ENCODE peak calls at places on chromosomes 5 and 9, in four cellular contexts. One of them, this sample, is unnamed.

GRCh38 chr9:101337237-101337636 is 47.6 kb downstream of the BAAT start:
- DNase-seq in A549: no peak
- DNase-seq in bronchial epithelial cell: no peak
- DNase-seq in CD8-positive, alpha-beta T cell: no peak
- DNase-seq in this sample: no peak

GRCh38 chr9:136308262-136309053 is 4.6 kb upstream of the CCDC187 start:
- DNase-seq in A549: no peak
- DNase-seq in bronchial epithelial cell: no peak
- DNase-seq in CD8-positive, alpha-beta T cell: no peak
- DNase-seq in this sample: no peak

GRCh38 chr9:78468231-78468630 is 171.3 kb downstream of the PSAT1 start:
- DNase-seq in A549: no peak
- DNase-seq in bronchial epithelial cell: no peak
- DNase-seq in CD8-positive, alpha-beta T cell: no peak
- DNase-seq in this sample: no peak

GRCh38 chr5:34411470-34412346 is 244.4 kb upstream of the RAI14 start:
- DNase-seq in A549: no peak
- DNase-seq in bronchial epithelial cell: no peak
- DNase-seq in CD8-positive, alpha-beta T cell: no peak
- DNase-seq in this sample: no peak

GRCh38 chr5:45639038-45639437 is 57.1 kb downstream of the HCN1 start:
- DNase-seq in A549: no peak
- DNase-seq in bronchial epithelial cell: no peak
- DNase-seq in CD8-positive, alpha-beta T cell: no peak
- DNase-seq in this sample: no peak

GRCh38 chr5:33379757-33380156 is 61.0 kb upstream of the TARS1 start:
- DNase-seq in A549: peak; percentile 31
- DNase-seq in bronchial epithelial cell: no peak
- DNase-seq in CD8-positive, alpha-beta T cell: no peak
- DNase-seq in this sample: no peak

GRCh38 chr5:106080540-106080939 is 1590.2 kb downstream of the EFNA5 start:
- DNase-seq in A549: no peak
- DNase-seq in bronchial epithelial cell: no peak
- DNase-seq in CD8-positive, alpha-beta T cell: no peak
- DNase-seq in this sample: no peak

GRCh38 chr5:66892715-66893114 is 296.5 kb downstream of the MAST4 start:
- DNase-seq in A549: no peak
- DNase-seq in bronchial epithelial cell: peak; percentile 66
- DNase-seq in CD8-positive, alpha-beta T cell: no peak
- DNase-seq in this sample: no peak

GRCh38 chr5:17896605-17897004 is 262.3 kb downstream of the TAF11L14 start:
- DNase-seq in A549: peak; percentile 13
- DNase-seq in bronchial epithelial cell: peak; percentile 93
- DNase-seq in CD8-positive, alpha-beta T cell: no peak
- DNase-seq in this sample: no peak

GRCh38 chr9:17744786-17745185 is 165.9 kb downstream of the SH3GL2 start:
- DNase-seq in A549: no peak
- DNase-seq in bronchial epithelial cell: no peak
- DNase-seq in CD8-positive, alpha-beta T cell: no peak
- DNase-seq in this sample: no peak

GRCh38 chr5:143010335-143010734 is 240.2 kb downstream of the ARHGAP26 start:
- DNase-seq in A549: no peak
- DNase-seq in bronchial epithelial cell: peak; percentile 89
- DNase-seq in CD8-positive, alpha-beta T cell: no peak
- DNase-seq in this sample: no peak

GRCh38 chr5:126909856-126910255 is 120.5 kb downstream of the MARCHF3 start:
- DNase-seq in A549: no peak
- DNase-seq in bronchial epithelial cell: no peak
- DNase-seq in CD8-positive, alpha-beta T cell: no peak
- DNase-seq in this sample: no peak

GRCh38 chr9:137461663-137462395 is 2.7 kb upstream of the NSMF start:
- DNase-seq in A549: peak; percentile 81
- DNase-seq in bronchial epithelial cell: no peak
- DNase-seq in CD8-positive, alpha-beta T cell: peak; percentile 87
- DNase-seq in this sample: no peak

GRCh38 chr5:169350016-169350415 is 49.1 kb upstream of the SLIT3 start:
- DNase-seq in A549: peak; percentile 89
- DNase-seq in bronchial epithelial cell: peak; percentile 94
- DNase-seq in CD8-positive, alpha-beta T cell: no peak
- DNase-seq in this sample: peak; percentile 49

GRCh38 chr9:77142366-77142765 is 35.0 kb upstream of the VPS13A start:
- DNase-seq in A549: no peak
- DNase-seq in bronchial epithelial cell: no peak
- DNase-seq in CD8-positive, alpha-beta T cell: no peak
- DNase-seq in this sample: no peak

GRCh38 chr5:16585028-16585667 is 31.6 kb downstream of the RETREG1 start:
- DNase-seq in A549: no peak
- DNase-seq in bronchial epithelial cell: peak; percentile 27
- DNase-seq in CD8-positive, alpha-beta T cell: no peak
- DNase-seq in this sample: no peak

GRCh38 chr5:157266286-157267007 is 524 bp downstream of the CYFIP2 start:
- DNase-seq in A549: no peak
- DNase-seq in bronchial epithelial cell: no peak
- DNase-seq in CD8-positive, alpha-beta T cell: peak; percentile 59
- DNase-seq in this sample: no peak

GRCh38 chr5:54553659-54554207 is 36.2 kb downstream of the SNX18 start:
- DNase-seq in A549: no peak
- DNase-seq in bronchial epithelial cell: no peak
- DNase-seq in CD8-positive, alpha-beta T cell: no peak
- DNase-seq in this sample: no peak

GRCh38 chr5:67693956-67694564 is 497.5 kb upstream of the CD180 start:
- DNase-seq in A549: no peak
- DNase-seq in bronchial epithelial cell: no peak
- DNase-seq in CD8-positive, alpha-beta T cell: no peak
- DNase-seq in this sample: no peak

GRCh38 chr5:94254214-94254613 is 364.2 kb downstream of the KIAA0825 start:
- DNase-seq in A549: no peak
- DNase-seq in bronchial epithelial cell: no peak
- DNase-seq in CD8-positive, alpha-beta T cell: no peak
- DNase-seq in this sample: no peak

GRCh38 chr5:122907238-122907637 is 61.8 kb downstream of the SNX24 start:
- DNase-seq in A549: peak; percentile 40
- DNase-seq in bronchial epithelial cell: peak; percentile 68
- DNase-seq in CD8-positive, alpha-beta T cell: no peak
- DNase-seq in this sample: no peak

GRCh38 chr9:98791147-98792095 is 4.9 kb downstream of the ANKS6 start:
- DNase-seq in A549: peak; percentile 81
- DNase-seq in bronchial epithelial cell: peak; percentile 96
- DNase-seq in CD8-positive, alpha-beta T cell: peak; percentile 63
- DNase-seq in this sample: peak; percentile 94

GRCh38 chr5:141260458-141261237 is 15.5 kb downstream of the PCDHB15 start:
- DNase-seq in A549: peak; percentile 31
- DNase-seq in bronchial epithelial cell: no peak
- DNase-seq in CD8-positive, alpha-beta T cell: no peak
- DNase-seq in this sample: no peak

GRCh38 chr5:169703803-169704202 is 66.7 kb downstream of the DOCK2 start:
- DNase-seq in A549: no peak
- DNase-seq in bronchial epithelial cell: no peak
- DNase-seq in CD8-positive, alpha-beta T cell: no peak
- DNase-seq in this sample: no peak

GRCh38 chr5:39717186-39717897 is 292.6 kb upstream of the DAB2 start:
- DNase-seq in A549: no peak
- DNase-seq in bronchial epithelial cell: no peak
- DNase-seq in CD8-positive, alpha-beta T cell: no peak
- DNase-seq in this sample: peak; percentile 40

GRCh38 chr5:38601843-38602424 is 45.5 kb upstream of the LIFR start:
- DNase-seq in A549: peak; percentile 24
- DNase-seq in bronchial epithelial cell: peak; percentile 92
- DNase-seq in CD8-positive, alpha-beta T cell: no peak
- DNase-seq in this sample: no peak

GRCh38 chr5:127840198-127840524 is 137.0 kb downstream of the CCDC192 start:
- DNase-seq in A549: no peak
- DNase-seq in bronchial epithelial cell: no peak
- DNase-seq in CD8-positive, alpha-beta T cell: no peak
- DNase-seq in this sample: no peak

GRCh38 chr5:134555889-134556311 is 30.4 kb downstream of the JADE2 start:
- DNase-seq in A549: peak; percentile 90
- DNase-seq in bronchial epithelial cell: peak; percentile 62
- DNase-seq in CD8-positive, alpha-beta T cell: peak; percentile 82
- DNase-seq in this sample: peak; percentile 17

GRCh38 chr5:127820910-127821553 is 117.8 kb downstream of the CCDC192 start:
- DNase-seq in A549: peak; percentile 82
- DNase-seq in bronchial epithelial cell: no peak
- DNase-seq in CD8-positive, alpha-beta T cell: no peak
- DNase-seq in this sample: peak; percentile 86

GRCh38 chr9:108545446-108545845 is 310.3 kb downstream of the ACTL7B start:
- DNase-seq in A549: no peak
- DNase-seq in bronchial epithelial cell: no peak
- DNase-seq in CD8-positive, alpha-beta T cell: no peak
- DNase-seq in this sample: no peak

GRCh38 chr9:92019658-92020057 is 69.6 kb upstream of the ROR2 start:
- DNase-seq in A549: no peak
- DNase-seq in bronchial epithelial cell: no peak
- DNase-seq in CD8-positive, alpha-beta T cell: no peak
- DNase-seq in this sample: no peak

GRCh38 chr9:91844170-91844569 is 105.9 kb downstream of the ROR2 start:
- DNase-seq in A549: no peak
- DNase-seq in bronchial epithelial cell: no peak
- DNase-seq in CD8-positive, alpha-beta T cell: no peak
- DNase-seq in this sample: no peak

GRCh38 chr9:85740821-85741111 is 988 bp downstream of the AGTPBP1 start:
- DNase-seq in A549: no peak
- DNase-seq in bronchial epithelial cell: peak; percentile 31
- DNase-seq in CD8-positive, alpha-beta T cell: no peak
- DNase-seq in this sample: no peak

GRCh38 chr9:35518212-35518917 is 28.5 kb downstream of the RUSC2 start:
- DNase-seq in A549: peak; percentile 98
- DNase-seq in bronchial epithelial cell: peak; percentile 96
- DNase-seq in CD8-positive, alpha-beta T cell: no peak
- DNase-seq in this sample: peak; percentile 61

GRCh38 chr5:132500244-132500930 is 9.8 kb upstream of the IRF1 start:
- DNase-seq in A549: no peak
- DNase-seq in bronchial epithelial cell: no peak
- DNase-seq in CD8-positive, alpha-beta T cell: no peak
- DNase-seq in this sample: no peak

GRCh38 chr9:99824378-99825157 is 2.9 kb downstream of the NR4A3 start:
- DNase-seq in A549: no peak
- DNase-seq in bronchial epithelial cell: no peak
- DNase-seq in CD8-positive, alpha-beta T cell: peak; percentile 76
- DNase-seq in this sample: no peak

GRCh38 chr5:95826949-95827595 is 4.5 kb upstream of the GLRX start:
- DNase-seq in A549: no peak
- DNase-seq in bronchial epithelial cell: no peak
- DNase-seq in CD8-positive, alpha-beta T cell: no peak
- DNase-seq in this sample: no peak
- TF ChIP-seq CTCF in A549: no peak
- TF ChIP-seq CTCF in bronchial epithelial cell: no peak
- TF ChIP-seq CTCF in CD8-positive, alpha-beta T cell: no peak
- TF ChIP-seq CTCF in this sample: no peak

GRCh38 chr5:88952996-88953643 is 70.1 kb upstream of the MEF2C start:
- DNase-seq in A549: no peak
- DNase-seq in bronchial epithelial cell: no peak
- DNase-seq in CD8-positive, alpha-beta T cell: no peak
- DNase-seq in this sample: no peak
- H3K4me3 ChIP-seq in A549: no peak overlapping the region
- H3K4me3 ChIP-seq in bronchial epithelial cell: no peak overlapping the region
- H3K4me3 ChIP-seq in CD8-positive, alpha-beta T cell: no peak overlapping the region
- H3K4me3 ChIP-seq in this sample: no peak overlapping the region

GRCh38 chr5:150156033-150156381 is 362 bp upstream of the PDGFRB start:
- DNase-seq in A549: no peak
- DNase-seq in bronchial epithelial cell: no peak
- DNase-seq in CD8-positive, alpha-beta T cell: no peak
- DNase-seq in this sample: no peak

GRCh38 chr5:150153483-150153882 is 2.2 kb downstream of the PDGFRB start:
- DNase-seq in A549: no peak
- DNase-seq in bronchial epithelial cell: no peak
- DNase-seq in CD8-positive, alpha-beta T cell: no peak
- DNase-seq in this sample: no peak

GRCh38 chr5:150153957-150154617 is 1.6 kb downstream of the PDGFRB start:
- DNase-seq in A549: peak; percentile 16
- DNase-seq in bronchial epithelial cell: no peak
- DNase-seq in CD8-positive, alpha-beta T cell: no peak
- DNase-seq in this sample: no peak

GRCh38 chr5:150155258-150156032 is at the start of gene PDGFRB:
- DNase-seq in A549: no peak
- DNase-seq in bronchial epithelial cell: no peak
- DNase-seq in CD8-positive, alpha-beta T cell: peak; percentile 65
- DNase-seq in this sample: no peak

GRCh38 chr5:150154618-150155134 is 969 bp downstream of the PDGFRB start:
- DNase-seq in A549: no peak
- DNase-seq in bronchial epithelial cell: no peak
- DNase-seq in CD8-positive, alpha-beta T cell: no peak
- DNase-seq in this sample: no peak
- TF ChIP-seq CTCF in A549: no peak
- TF ChIP-seq CTCF in bronchial epithelial cell: no peak
- TF ChIP-seq CTCF in CD8-positive, alpha-beta T cell: no peak
- TF ChIP-seq CTCF in this sample: no peak

GRCh38 chr9:93953492-93954435 is 1.4 kb downstream of the BARX1 start:
- DNase-seq in A549: no peak
- DNase-seq in bronchial epithelial cell: no peak
- DNase-seq in CD8-positive, alpha-beta T cell: no peak
- DNase-seq in this sample: no peak
- H3K4me3 ChIP-seq in A549: no peak overlapping the region
- H3K4me3 ChIP-seq in bronchial epithelial cell: no peak overlapping the region
- H3K4me3 ChIP-seq in CD8-positive, alpha-beta T cell: no peak overlapping the region
- H3K4me3 ChIP-seq in this sample: no peak overlapping the region

GRCh38 chr9:124505006-124505900 is 1.9 kb downstream of the NR5A1 start:
- DNase-seq in A549: no peak
- DNase-seq in bronchial epithelial cell: no peak
- DNase-seq in CD8-positive, alpha-beta T cell: no peak
- DNase-seq in this sample: no peak
- TF ChIP-seq CTCF in A549: no peak
- TF ChIP-seq CTCF in bronchial epithelial cell: no peak
- TF ChIP-seq CTCF in CD8-positive, alpha-beta T cell: no peak
- TF ChIP-seq CTCF in this sample: no peak

GRCh38 chr5:175686826-175687225 is 29.0 kb downstream of the HRH2 start:
- DNase-seq in A549: no peak
- DNase-seq in bronchial epithelial cell: no peak
- DNase-seq in CD8-positive, alpha-beta T cell: no peak
- DNase-seq in this sample: no peak
- H3K4me3 ChIP-seq in A549: no peak overlapping the region
- H3K4me3 ChIP-seq in bronchial epithelial cell: no peak overlapping the region
- H3K4me3 ChIP-seq in CD8-positive, alpha-beta T cell: no peak overlapping the region
- H3K4me3 ChIP-seq in this sample: no peak overlapping the region

GRCh38 chr5:125117556-125117955 is 371.1 kb upstream of the ZNF608 start:
- DNase-seq in A549: no peak
- DNase-seq in bronchial epithelial cell: no peak
- DNase-seq in CD8-positive, alpha-beta T cell: no peak
- DNase-seq in this sample: peak; percentile 47
- TF ChIP-seq CTCF in A549: no peak
- TF ChIP-seq CTCF in bronchial epithelial cell: no peak
- TF ChIP-seq CTCF in CD8-positive, alpha-beta T cell: no peak
- TF ChIP-seq CTCF in this sample: no peak

GRCh38 chr9:123036886-123037540 is 3.5 kb downstream of the GPR21 start:
- DNase-seq in A549: no peak
- DNase-seq in bronchial epithelial cell: no peak
- DNase-seq in CD8-positive, alpha-beta T cell: no peak
- DNase-seq in this sample: no peak
- H3K4me3 ChIP-seq in A549: no peak overlapping the region
- H3K4me3 ChIP-seq in bronchial epithelial cell: no peak overlapping the region
- H3K4me3 ChIP-seq in CD8-positive, alpha-beta T cell: no peak overlapping the region
- H3K4me3 ChIP-seq in this sample: no peak overlapping the region

This sample was measured in AG09309.